ENCODE peak calls at places on chromosome 16, in seven cellular contexts. D, K, S, T, I, R and N are unnamed samples.

GRCh38 chr16:363110-364090 is 6.9 kb downstream of the MRPL28 start:
- DNase-seq in I (no peak), D (no peak), S (no peak), K (peak; percentile 15), R (no peak), T (no peak), N (no peak)

GRCh38 chr16:78444-79145 is 570 bp downstream of the MPG start:
- DNase-seq in I (peak; percentile 77), D (peak; percentile 53), R (no peak), K (no peak), T (no peak), S (no peak), N (no peak)

GRCh38 chr16:1333149-1333812 is at the start of gene BAIAP3:
- DNase-seq in D (peak; percentile 52), S (no peak), R (peak; percentile 72), K (no peak), I (no peak), T (peak; percentile 65), N (no peak)

GRCh38 chr16:3214904-3215600 is 19.9 kb downstream of the ZNF200 start:
- DNase-seq in R (no peak), I (no peak), D (no peak), T (no peak), K (no peak), S (no peak), N (no peak)

GRCh38 chr16:2974319-2975056 is 5.3 kb downstream of the PAQR4 start:
- DNase-seq in R (no peak), I (no peak), T (no peak), D (no peak), K (no peak), S (no peak), N (no peak)

GRCh38 chr16:69048328-69049120 is 56.9 kb upstream of the HAS3 start:
- DNase-seq in R (no peak), I (no peak), T (no peak), D (no peak), S (no peak), K (no peak), N (no peak)

GRCh38 chr16:46833465-46833810 is 2.5 kb upstream of the C16orf87 start:
- DNase-seq in I (no peak), K (no peak), R (no peak), T (no peak), D (no peak), S (no peak), N (no peak)

GRCh38 chr16:31182391-31182790 is 2.5 kb downstream of the FUS start:
- DNase-seq in S (no peak), I (no peak), R (no peak), D (no peak), T (no peak), K (no peak), N (no peak)

GRCh38 chr16:84611041-84611440 is 6.8 kb downstream of the COTL1 start:
- DNase-seq in R (no peak), T (no peak), S (no peak), D (no peak), I (no peak), K (no peak), N (no peak)

GRCh38 chr16:31427441-31428276 is 501 bp downstream of the COX6A2 start:
- DNase-seq in T (peak; percentile 66), D (peak; percentile 66), R (peak; percentile 77), K (peak; percentile 78), S (peak; percentile 62), I (peak; percentile 71), N (no peak)

GRCh38 chr16:56851671-56852400 is 13.2 kb upstream of the SLC12A3 start:
- DNase-seq in K (no peak), D (no peak), T (no peak), R (peak; percentile 36), S (no peak), I (no peak), N (no peak)

GRCh38 chr16:89764711-89765201 is 43.4 kb downstream of the ZNF276 start:
- DNase-seq in I (peak; percentile 77), T (peak; percentile 73), R (peak; percentile 79), D (peak; percentile 21), K (no peak), S (peak; percentile 18), N (no peak)

GRCh38 chr16:71339481-71340171 is 18.9 kb upstream of the CALB2 start:
- DNase-seq in T (no peak), K (no peak), I (no peak), D (no peak), S (no peak), R (no peak), N (no peak)

GRCh38 chr16:81786321-81786720 is 7.2 kb downstream of the PLCG2 start:
- DNase-seq in D (no peak), S (no peak), K (no peak), I (no peak), T (no peak), R (no peak), N (no peak)

GRCh38 chr16:3175157-3176153 is 12.5 kb upstream of the OR1F1 start:
- DNase-seq in D (no peak), R (no peak), T (no peak), I (no peak), K (peak; percentile 28), S (no peak), N (no peak)

GRCh38 chr16:546909-547770 is 13.1 kb upstream of the PRR35 start:
- DNase-seq in D (peak; percentile 73), K (peak; percentile 70), S (no peak), R (peak; percentile 89), T (peak; percentile 62), I (no peak), N (no peak)

GRCh38 chr16:31002252-31002700 is 8.2 kb downstream of the STX1B start:
- DNase-seq in R (no peak), T (no peak), I (no peak), K (no peak), S (no peak), D (no peak), N (no peak)

GRCh38 chr16:52547001-52547833 is at the start of gene TOX3:
- DNase-seq in K (peak; percentile 55), S (no peak), T (peak; percentile 67), R (peak; percentile 81), I (no peak), D (peak; percentile 73), N (no peak)

GRCh38 chr16:14958970-14959369 is 15.9 kb upstream of the PDXDC1 start:
- DNase-seq in T (no peak), S (no peak), K (no peak), R (no peak), I (no peak), D (no peak), N (no peak)
- H3K4me3 ChIP-seq in T (no peak overlapping the region), S (no peak overlapping the region), K (no peak overlapping the region), R (no peak overlapping the region), I (no peak overlapping the region), D (no peak overlapping the region), N (no peak overlapping the region)

GRCh38 chr16:77905356-77905920 is 116.9 kb upstream of the CLEC3A start:
- DNase-seq in S (no peak), R (no peak), T (no peak), D (no peak), K (no peak), I (no peak), N (no peak)
- TF ChIP-seq CTCF in S (no peak), R (no peak), T (no peak), D (no peak), K (no peak), I (no peak), N (no peak)

GRCh38 chr16:6937641-6938040 is 395.0 kb upstream of the RBFOX1 start:
- DNase-seq in T (no peak), S (no peak), D (no peak), K (no peak), R (no peak), I (no peak), N (no peak)

GRCh38 chr16:6946106-6946505 is 386.5 kb upstream of the RBFOX1 start:
- DNase-seq in S (no peak), K (no peak), T (no peak), R (no peak), I (no peak), D (no peak), N (no peak)

GRCh38 chr16:6946802-6947201 is 385.8 kb upstream of the RBFOX1 start:
- DNase-seq in T (no peak), I (no peak), R (no peak), K (no peak), S (no peak), D (no peak), N (no peak)

DNA sequence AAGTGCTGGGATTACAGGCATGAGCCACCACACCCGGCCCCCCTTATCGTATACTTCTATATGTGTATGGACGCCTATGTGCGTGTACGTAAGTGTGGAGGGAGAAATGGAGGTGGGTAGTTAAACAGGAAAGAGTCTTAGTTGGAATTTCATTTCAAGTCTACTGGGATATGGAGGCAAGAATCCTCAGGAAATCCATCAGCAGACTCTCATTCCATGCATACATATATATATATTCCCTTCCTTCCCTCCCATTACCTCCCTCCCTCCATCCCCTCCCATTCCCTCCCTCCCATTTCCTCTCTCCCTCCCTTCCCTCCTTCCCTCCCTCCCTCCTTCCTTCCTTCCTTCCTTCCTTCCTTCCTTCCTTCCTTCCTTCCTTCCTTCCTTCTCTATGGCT is 391.7 kb upstream of the RBFOX1 start:
- DNase-seq in D (no peak), T (no peak), K (no peak), S (no peak), I (no peak), R (no peak), N (no peak)
- H3K4me3 ChIP-seq in D (no peak overlapping the region), T (no peak overlapping the region), K (no peak overlapping the region), S (no peak overlapping the region), I (no peak overlapping the region), R (no peak overlapping the region), N (no peak overlapping the region)

GRCh38 chr16:58563235-58563634 is 47.9 kb downstream of the SETD6 start:
- DNase-seq in T (no peak), K (no peak), S (no peak), D (no peak), I (no peak), R (no peak), N (no peak)

GRCh38 chr16:58563775-58564174 is 48.5 kb downstream of the SETD6 start:
- DNase-seq in R (no peak), I (no peak), S (no peak), T (no peak), K (no peak), D (no peak), N (no peak)
- TF ChIP-seq CTCF in R (peak; percentile 20), I (no peak), S (no peak), T (no peak), K (no peak), D (no peak), N (no peak)

DNA sequence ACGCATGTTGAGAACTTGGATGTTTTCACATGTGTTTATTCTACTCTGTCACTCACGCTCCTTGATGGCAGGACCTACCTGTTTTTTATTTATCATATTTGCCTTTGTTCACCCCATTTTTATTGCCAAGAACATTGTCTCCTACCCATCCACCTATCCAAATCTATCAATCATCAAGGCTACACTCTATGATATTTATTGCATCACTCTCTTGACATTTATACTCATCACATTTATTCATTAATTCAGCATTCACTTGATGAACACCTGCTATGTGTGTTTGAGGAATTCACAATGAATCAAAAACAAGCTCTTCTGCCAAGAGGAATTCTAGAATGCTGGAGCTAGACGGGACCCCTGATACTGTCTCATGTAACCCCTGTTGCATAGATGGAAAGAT is 94.5 kb upstream of the ZNF469 start:
- DNase-seq in T (no peak), D (no peak), R (no peak), S (no peak), I (no peak), K (no peak), N (no peak)
- H3K4me3 ChIP-seq in T (no peak overlapping the region), D (no peak overlapping the region), R (no peak overlapping the region), S (no peak overlapping the region), I (no peak overlapping the region), K (no peak overlapping the region), N (no peak overlapping the region)